ENCODE peak calls at places on chromosomes 12 and 14, in nine cellular contexts. M, Z, H, B, G, S, K, D and N are unnamed samples.

GRCh38 chr14:100408350-100409015 is 85.3 kb downstream of the SLC25A47 start:
- DNase-seq in B (no peak), D (no peak), K (peak), H (no peak), G (no peak), S (no peak), M (no peak), Z (no peak), N (no peak)

GRCh38 chr14:94903338-94903737 is 133.4 kb upstream of the GSC start:
- DNase-seq in H (no peak), B (no peak), M (no peak), K (no peak), G (no peak), D (no peak), S (no peak), Z (no peak), N (no peak)

GRCh38 chr12:3951380-3952135 is 78.4 kb upstream of the PARP11 start:
- DNase-seq in K (no peak), M (no peak), B (no peak), G (no peak), D (no peak), S (no peak), Z (no peak), H (no peak), N (no peak)

GRCh38 chr12:30847259-30847658 is 79.3 kb upstream of the TSPAN11 start:
- DNase-seq in H (peak), G (peak), S (no peak), M (peak), D (no peak), B (no peak), K (peak), Z (no peak), N (peak)

GRCh38 chr12:124024790-124025189 is 51.8 kb downstream of the ZNF664 start:
- DNase-seq in Z (no peak), D (no peak), M (peak), H (no peak), S (no peak), B (no peak), K (no peak), G (no peak), N (no peak)

GRCh38 chr12:30822385-30823139 is 67.8 kb upstream of the CAPRIN2 start:
- DNase-seq in B (peak), K (peak), M (peak), Z (peak), H (peak), G (peak), D (peak), S (peak), N (no peak)

GRCh38 chr14:43135877-43136411 is 1371.1 kb downstream of the FSCB start:
- DNase-seq in M (no peak), H (no peak), Z (no peak), D (no peak), B (no peak), G (no peak), K (no peak), S (no peak), N (no peak)

GRCh38 chr14:65506801-65507200 is 94.3 kb downstream of the FUT8 start:
- DNase-seq in S (no peak), D (no peak), B (no peak), H (no peak), K (no peak), M (no peak), G (no peak), Z (no peak), N (no peak)

GRCh38 chr12:125247477-125247876 is 182.2 kb downstream of the AACS start:
- DNase-seq in S (no peak), M (no peak), B (no peak), G (no peak), Z (no peak), D (no peak), H (no peak), K (no peak), N (no peak)

GRCh38 chr12:101909646-101910045 is 32.3 kb downstream of the DRAM1 start:
- DNase-seq in M (no peak), S (no peak), K (no peak), D (no peak), H (no peak), B (no peak), G (no peak), Z (no peak), N (no peak)